ENCODE peak calls at places on chromosome 10, in nine cellular contexts. One of them, this sample, is unnamed. For H3K36me3, the result is how much of the 10 kb centered on the place peaks cover.

GRCh38 chr10:5416981-5417380 is 4.6 kb downstream of the NET1 start:
- DNase-seq in WERI-Rb-1: no peak
- DNase-seq in hepatocyte: no peak
- DNase-seq in tibial artery: no peak
- DNase-seq in PC-9: no peak
- DNase-seq in fibroblast of lung: peak
- DNase-seq in astrocyte: peak
- DNase-seq in GM06990: no peak
- DNase-seq in thoracic aorta: no peak
- DNase-seq in this sample: no peak

GRCh38 chr10:23096814-23097549 is 1.6 kb downstream of the MSRB2 start:
- DNase-seq in WERI-Rb-1: no peak
- DNase-seq in hepatocyte: peak
- DNase-seq in tibial artery: no peak
- DNase-seq in PC-9: no peak
- DNase-seq in fibroblast of lung: peak
- DNase-seq in astrocyte: peak
- DNase-seq in GM06990: no peak
- DNase-seq in thoracic aorta: no peak
- DNase-seq in this sample: peak

GRCh38 chr10:95308389-95309302 is 17.8 kb upstream of the PDLIM1 start:
- DNase-seq in WERI-Rb-1: no peak
- DNase-seq in hepatocyte: peak
- DNase-seq in tibial artery: peak
- DNase-seq in PC-9: peak
- DNase-seq in fibroblast of lung: peak
- DNase-seq in astrocyte: peak
- DNase-seq in GM06990: no peak
- DNase-seq in thoracic aorta: peak
- DNase-seq in this sample: no peak

GRCh38 chr10:122112625-122113160 is 123.7 kb downstream of the TACC2 start:
- DNase-seq in WERI-Rb-1: peak
- DNase-seq in hepatocyte: peak
- DNase-seq in tibial artery: peak
- DNase-seq in PC-9: peak
- DNase-seq in fibroblast of lung: peak
- DNase-seq in astrocyte: peak
- DNase-seq in GM06990: no peak
- DNase-seq in thoracic aorta: peak
- DNase-seq in this sample: peak

GRCh38 chr10:14648042-14648765 is 126.5 kb downstream of the FAM107B start:
- DNase-seq in WERI-Rb-1: peak
- DNase-seq in hepatocyte: peak
- DNase-seq in tibial artery: peak
- DNase-seq in PC-9: no peak
- DNase-seq in fibroblast of lung: peak
- DNase-seq in astrocyte: peak
- DNase-seq in GM06990: peak
- DNase-seq in thoracic aorta: peak
- DNase-seq in this sample: peak

GRCh38 chr10:43001427-43001795 is 75.5 kb upstream of the RET start:
- DNase-seq in WERI-Rb-1: no peak
- DNase-seq in hepatocyte: no peak
- DNase-seq in tibial artery: no peak
- DNase-seq in PC-9: no peak
- DNase-seq in fibroblast of lung: no peak
- DNase-seq in astrocyte: no peak
- DNase-seq in GM06990: no peak
- DNase-seq in thoracic aorta: no peak
- DNase-seq in this sample: no peak

GRCh38 chr10:11488126-11488525 is 123.3 kb downstream of the USP6NL start:
- DNase-seq in WERI-Rb-1: no peak
- DNase-seq in hepatocyte: no peak
- DNase-seq in tibial artery: no peak
- DNase-seq in PC-9: no peak
- DNase-seq in fibroblast of lung: peak
- DNase-seq in astrocyte: peak
- DNase-seq in GM06990: no peak
- DNase-seq in thoracic aorta: no peak
- DNase-seq in this sample: no peak

GRCh38 chr10:61262486-61263261 is 190.5 kb downstream of the TMEM26 start:
- DNase-seq in WERI-Rb-1: no peak
- DNase-seq in hepatocyte: no peak
- DNase-seq in tibial artery: no peak
- DNase-seq in PC-9: no peak
- DNase-seq in fibroblast of lung: peak
- DNase-seq in astrocyte: peak
- DNase-seq in GM06990: no peak
- DNase-seq in thoracic aorta: no peak
- DNase-seq in this sample: no peak

GRCh38 chr10:3046941-3047621 is 20.3 kb upstream of the PFKP start:
- DNase-seq in WERI-Rb-1: no peak
- DNase-seq in hepatocyte: no peak
- DNase-seq in tibial artery: no peak
- DNase-seq in PC-9: no peak
- DNase-seq in fibroblast of lung: peak
- DNase-seq in astrocyte: peak
- DNase-seq in GM06990: no peak
- DNase-seq in thoracic aorta: no peak
- DNase-seq in this sample: no peak

GRCh38 chr10:92157374-92157773 is 133.5 kb downstream of the CPEB3 start:
- DNase-seq in WERI-Rb-1: no peak
- DNase-seq in hepatocyte: no peak
- DNase-seq in tibial artery: no peak
- DNase-seq in PC-9: no peak
- DNase-seq in fibroblast of lung: no peak
- DNase-seq in astrocyte: no peak
- DNase-seq in GM06990: no peak
- DNase-seq in thoracic aorta: no peak
- DNase-seq in this sample: no peak

GRCh38 chr10:1620803-1621202 is 116.5 kb downstream of the ADARB2 start:
- DNase-seq in WERI-Rb-1: no peak
- DNase-seq in hepatocyte: no peak
- DNase-seq in tibial artery: no peak
- DNase-seq in PC-9: no peak
- DNase-seq in fibroblast of lung: no peak
- DNase-seq in astrocyte: no peak
- DNase-seq in GM06990: no peak
- DNase-seq in thoracic aorta: no peak
- DNase-seq in this sample: no peak

GRCh38 chr10:132605390-132605789 is 67.8 kb downstream of the INPP5A start:
- DNase-seq in WERI-Rb-1: no peak
- DNase-seq in hepatocyte: no peak
- DNase-seq in tibial artery: peak
- DNase-seq in PC-9: no peak
- DNase-seq in fibroblast of lung: no peak
- DNase-seq in astrocyte: no peak
- DNase-seq in GM06990: no peak
- DNase-seq in thoracic aorta: no peak
- DNase-seq in this sample: no peak

DNA sequence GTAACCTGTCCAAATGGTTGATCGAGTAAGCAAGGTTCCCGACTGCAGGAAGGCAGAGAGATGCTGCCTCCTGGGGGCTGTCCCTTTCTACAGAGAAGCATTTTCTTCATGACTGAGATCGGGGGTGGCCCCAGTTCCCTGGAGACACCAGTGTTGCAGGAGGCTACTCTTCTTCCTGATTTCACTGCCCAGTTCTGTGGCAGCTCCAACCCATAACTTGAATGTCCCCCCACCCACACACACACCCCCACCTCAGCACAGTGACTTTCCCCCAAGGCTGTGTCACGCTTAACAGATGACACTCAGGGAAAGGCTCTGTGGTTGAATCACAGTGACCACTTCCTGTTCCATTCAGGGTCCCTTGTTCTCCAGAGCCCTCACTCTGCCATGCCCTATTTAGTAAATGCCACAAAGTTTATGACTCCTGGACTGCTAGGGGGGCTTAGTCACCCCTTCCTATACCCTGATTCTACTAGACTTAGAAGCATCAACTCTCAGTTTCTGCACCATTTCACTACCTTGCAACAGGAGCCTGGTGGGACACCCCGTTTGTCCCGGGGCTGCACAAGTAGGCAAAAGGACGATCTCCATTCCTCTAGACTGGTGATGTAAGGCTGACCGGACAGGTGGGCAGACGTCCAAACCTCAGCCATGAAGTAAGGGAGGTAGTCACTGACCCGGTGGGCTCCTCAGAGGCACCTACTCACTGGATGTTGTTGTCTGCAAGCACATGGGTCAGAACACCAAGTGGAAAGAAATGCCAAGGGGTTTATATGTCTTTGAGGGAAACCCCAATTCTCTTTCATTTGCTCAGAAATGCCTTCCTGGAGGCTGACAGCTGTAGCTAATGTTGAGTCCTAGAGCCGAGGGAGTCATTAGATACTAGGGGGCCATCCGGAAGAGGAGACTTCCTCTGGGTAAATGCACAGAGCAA is 31.3 kb upstream of the SMC3 start:
- DNase-seq in WERI-Rb-1: no peak
- DNase-seq in hepatocyte: no peak
- DNase-seq in tibial artery: no peak
- DNase-seq in PC-9: peak
- DNase-seq in fibroblast of lung: peak
- DNase-seq in astrocyte: peak
- DNase-seq in GM06990: peak
- DNase-seq in thoracic aorta: no peak
- DNase-seq in this sample: peak
- H3K36me3 ChIP-seq in WERI-Rb-1: under half
- H3K36me3 ChIP-seq in hepatocyte: under half
- H3K36me3 ChIP-seq in tibial artery: under half
- H3K36me3 ChIP-seq in PC-9: under half
- H3K36me3 ChIP-seq in fibroblast of lung: under half
- H3K36me3 ChIP-seq in astrocyte: under half
- H3K36me3 ChIP-seq in GM06990: under half
- H3K36me3 ChIP-seq in thoracic aorta: under half
- H3K36me3 ChIP-seq in this sample: under half

GRCh38 chr10:102111276-102111675 is 8.9 kb downstream of the LDB1 start:
- DNase-seq in WERI-Rb-1: no peak
- DNase-seq in hepatocyte: no peak
- DNase-seq in tibial artery: no peak
- DNase-seq in PC-9: no peak
- DNase-seq in fibroblast of lung: no peak
- DNase-seq in astrocyte: no peak
- DNase-seq in GM06990: no peak
- DNase-seq in thoracic aorta: no peak
- DNase-seq in this sample: no peak
- H3K36me3 ChIP-seq in WERI-Rb-1: half or more
- H3K36me3 ChIP-seq in hepatocyte: under half
- H3K36me3 ChIP-seq in tibial artery: under half
- H3K36me3 ChIP-seq in PC-9: under half
- H3K36me3 ChIP-seq in fibroblast of lung: under half
- H3K36me3 ChIP-seq in astrocyte: under half
- H3K36me3 ChIP-seq in GM06990: under half
- H3K36me3 ChIP-seq in thoracic aorta: half or more
- H3K36me3 ChIP-seq in this sample: half or more

DNA sequence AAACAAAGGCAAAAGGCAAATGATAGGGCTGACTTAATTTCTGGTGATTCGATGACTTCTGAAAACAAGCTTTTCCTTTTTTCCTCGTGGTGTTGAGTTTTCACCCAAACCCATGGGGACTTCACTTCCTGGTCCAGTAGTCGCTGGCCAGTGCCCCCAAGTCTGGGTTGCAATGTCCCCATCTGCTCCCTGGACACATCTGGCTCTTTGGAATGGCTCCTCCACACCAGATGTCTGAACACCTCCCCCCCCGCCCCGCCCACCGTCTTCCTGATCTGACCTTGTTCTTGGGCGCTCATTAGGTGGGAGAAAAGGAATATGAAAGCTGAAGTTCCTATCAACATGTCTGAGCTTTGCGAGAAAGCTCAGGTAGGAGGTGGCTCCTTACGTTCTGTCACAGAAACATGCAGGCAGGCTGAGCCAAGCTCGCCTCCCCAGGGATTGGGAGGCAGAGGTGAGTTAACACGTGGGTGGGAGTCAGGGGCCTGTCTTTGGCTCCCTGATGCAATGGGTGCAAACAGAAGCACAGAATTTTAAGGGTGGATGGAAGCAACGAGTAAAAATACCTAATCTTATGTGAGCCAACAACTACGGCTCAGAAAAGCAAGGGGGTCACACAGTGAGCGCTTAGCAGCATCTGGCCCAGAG is 121.1 kb downstream of the NEURL1 start:
- DNase-seq in WERI-Rb-1: no peak
- DNase-seq in hepatocyte: no peak
- DNase-seq in tibial artery: no peak
- DNase-seq in PC-9: no peak
- DNase-seq in fibroblast of lung: no peak
- DNase-seq in astrocyte: no peak
- DNase-seq in GM06990: no peak
- DNase-seq in thoracic aorta: no peak
- DNase-seq in this sample: no peak
- H3K36me3 ChIP-seq in WERI-Rb-1: under half
- H3K36me3 ChIP-seq in hepatocyte: under half
- H3K36me3 ChIP-seq in tibial artery: half or more
- H3K36me3 ChIP-seq in PC-9: under half
- H3K36me3 ChIP-seq in fibroblast of lung: under half
- H3K36me3 ChIP-seq in astrocyte: under half
- H3K36me3 ChIP-seq in GM06990: under half
- H3K36me3 ChIP-seq in thoracic aorta: half or more
- H3K36me3 ChIP-seq in this sample: under half

GRCh38 chr10:79149345-79149661 is 80.5 kb downstream of the ZMIZ1 start:
- DNase-seq in WERI-Rb-1: no peak
- DNase-seq in hepatocyte: no peak
- DNase-seq in tibial artery: no peak
- DNase-seq in PC-9: no peak
- DNase-seq in fibroblast of lung: no peak
- DNase-seq in astrocyte: no peak
- DNase-seq in GM06990: no peak
- DNase-seq in thoracic aorta: no peak
- DNase-seq in this sample: no peak

GRCh38 chr10:79149662-79150443 is 81.1 kb downstream of the ZMIZ1 start:
- DNase-seq in WERI-Rb-1: peak
- DNase-seq in hepatocyte: peak
- DNase-seq in tibial artery: peak
- DNase-seq in PC-9: peak
- DNase-seq in fibroblast of lung: peak
- DNase-seq in astrocyte: no peak
- DNase-seq in GM06990: no peak
- DNase-seq in thoracic aorta: no peak
- DNase-seq in this sample: peak

GRCh38 chr10:79148452-79149344 is 79.9 kb downstream of the ZMIZ1 start:
- DNase-seq in WERI-Rb-1: peak
- DNase-seq in hepatocyte: peak
- DNase-seq in tibial artery: peak
- DNase-seq in PC-9: peak
- DNase-seq in fibroblast of lung: peak
- DNase-seq in astrocyte: no peak
- DNase-seq in GM06990: no peak
- DNase-seq in thoracic aorta: no peak
- DNase-seq in this sample: peak

GRCh38 chr10:79152423-79152817 is 83.7 kb downstream of the ZMIZ1 start:
- DNase-seq in WERI-Rb-1: no peak
- DNase-seq in hepatocyte: no peak
- DNase-seq in tibial artery: no peak
- DNase-seq in PC-9: no peak
- DNase-seq in fibroblast of lung: no peak
- DNase-seq in astrocyte: no peak
- DNase-seq in GM06990: no peak
- DNase-seq in thoracic aorta: no peak
- DNase-seq in this sample: no peak

DNA sequence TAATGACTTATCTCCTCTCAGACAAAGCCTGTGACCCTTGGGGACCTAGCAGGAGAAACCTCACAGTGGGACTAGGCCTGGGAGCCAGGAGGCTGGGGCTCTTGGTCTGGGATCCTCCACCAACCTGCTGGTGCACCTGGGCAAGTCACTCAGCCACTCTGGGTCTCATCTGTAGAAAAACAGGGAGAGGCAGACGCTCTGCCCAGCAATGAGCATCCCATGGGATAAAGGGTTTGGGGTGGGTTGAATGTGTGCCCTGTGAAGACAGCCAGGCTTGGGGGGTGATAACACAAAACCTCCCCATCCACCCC is 81.6 kb downstream of the ZMIZ1 start:
- DNase-seq in WERI-Rb-1: no peak
- DNase-seq in hepatocyte: no peak
- DNase-seq in tibial artery: no peak
- DNase-seq in PC-9: no peak
- DNase-seq in fibroblast of lung: no peak
- DNase-seq in astrocyte: no peak
- DNase-seq in GM06990: no peak
- DNase-seq in thoracic aorta: no peak
- DNase-seq in this sample: no peak
- H3K36me3 ChIP-seq in WERI-Rb-1: under half
- H3K36me3 ChIP-seq in hepatocyte: under half
- H3K36me3 ChIP-seq in tibial artery: under half
- H3K36me3 ChIP-seq in PC-9: under half
- H3K36me3 ChIP-seq in fibroblast of lung: under half
- H3K36me3 ChIP-seq in astrocyte: under half
- H3K36me3 ChIP-seq in GM06990: under half
- H3K36me3 ChIP-seq in thoracic aorta: under half
- H3K36me3 ChIP-seq in this sample: under half

This sample was measured in BE2C.